ENCODE peak calls at places on chromosomes 12 and 14, in four cellular contexts. W is H1, N is IMR-90, M is H9. H is an unnamed sample.

GRCh38 chr14:90518941-90519256 is 122.1 kb downstream of the CALM1 start:
- DNase-seq in N (peak), M (peak), W (peak), H (peak)

GRCh38 chr12:11779286-11779685 is 129.8 kb downstream of the ETV6 start:
- DNase-seq in W (no peak), M (no peak), N (peak), H (no peak)

GRCh38 chr12:7984900-7985299 is 47.6 kb upstream of the FOXJ2 start:
- DNase-seq in N (no peak), M (no peak), W (no peak), H (no peak)

GRCh38 chr12:89129471-89129870 is 222.8 kb downstream of the DUSP6 start:
- DNase-seq in N (no peak), W (no peak), M (no peak), H (no peak)

GRCh38 chr14:67331368-67332125 is 28.1 kb downstream of the ATP6V1D start:
- DNase-seq in M (no peak), W (no peak), N (peak), H (no peak)

GRCh38 chr12:3207858-3208257 is 130.7 kb downstream of the TSPAN9 start:
- DNase-seq in M (peak), W (peak), N (no peak), H (peak)

GRCh38 chr14:103527408-103528157 is 1.4 kb upstream of the TRMT61A start:
- DNase-seq in M (no peak), W (no peak), N (no peak), H (no peak)

GRCh38 chr12:9378430-9378835 is 170.2 kb upstream of the PZP start:
- DNase-seq in M (peak), N (no peak), W (no peak), H (peak)

GRCh38 chr12:132637811-132638210 is 19.2 kb downstream of the P2RX2 start:
- DNase-seq in N (no peak), M (no peak), W (no peak), H (no peak)

GRCh38 chr12:58950739-58951100 is 30.4 kb upstream of the LRIG3 start:
- DNase-seq in M (no peak), N (no peak), W (no peak), H (no peak)

GRCh38 chr12:121582583-121583333 is 1.9 kb upstream of the KDM2B start:
- DNase-seq in W (peak), N (no peak), M (peak), H (peak)
- H3K4ac ChIP-seq in W (peak), N (peak), M (no peak), H (peak)

GRCh38 chr12:96986883-96987523 is 79.9 kb downstream of the NEDD1 start:
- DNase-seq in N (peak), W (no peak), M (no peak), H (peak)

GRCh38 chr12:96989916-96990315 is 82.9 kb downstream of the NEDD1 start:
- DNase-seq in N (no peak), M (peak), W (peak), H (peak)

GRCh38 chr12:96982671-96983070 is 75.6 kb downstream of the NEDD1 start:
- DNase-seq in N (no peak), W (no peak), M (no peak), H (no peak)

GRCh38 chr12:96988919-96989318 is 81.9 kb downstream of the NEDD1 start:
- DNase-seq in M (no peak), W (no peak), N (no peak), H (no peak)

DNA sequence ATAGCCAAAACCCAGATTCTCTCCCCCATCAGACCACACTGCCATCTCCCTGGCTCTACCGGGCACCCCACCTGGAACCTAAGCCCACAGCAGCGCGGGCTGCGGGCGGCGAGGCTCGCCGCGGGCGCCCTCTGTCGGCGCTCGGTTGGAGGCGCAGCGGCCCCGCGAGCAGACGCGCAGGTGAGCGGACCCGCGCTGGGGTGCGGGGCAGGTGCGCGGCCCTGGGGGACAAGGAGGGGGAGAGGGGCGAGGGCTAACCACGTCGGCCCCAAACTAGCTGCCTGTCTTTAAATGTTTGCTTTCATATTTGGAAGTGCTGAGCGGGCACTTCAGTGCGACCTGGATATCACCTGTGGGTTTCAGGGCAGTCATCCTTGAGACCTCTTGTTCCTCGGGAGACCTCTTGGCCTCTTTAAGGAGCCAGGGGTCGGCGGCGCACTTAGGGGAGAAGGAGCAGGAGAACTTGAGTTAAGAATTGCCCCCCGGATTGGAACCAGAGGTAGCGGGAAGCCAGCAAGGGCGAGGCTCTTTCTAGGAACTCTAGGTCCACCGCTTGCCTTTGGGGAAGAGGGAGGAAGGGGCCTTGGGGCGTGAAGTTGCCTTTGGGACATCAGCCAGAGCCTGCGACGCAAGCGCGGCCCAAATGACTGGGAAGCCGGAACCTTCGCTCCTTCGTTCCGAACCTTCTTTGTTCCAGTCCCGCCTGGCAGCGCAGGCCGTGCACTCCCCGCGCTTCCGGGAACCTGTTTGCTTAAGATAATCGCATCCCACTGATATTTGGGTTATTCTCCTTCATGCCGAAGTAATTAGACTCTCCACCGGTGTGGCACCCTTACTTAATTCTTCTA is 78.7 kb downstream of the NEDD1 start:
- DNase-seq in M (peak), N (no peak), W (peak), H (peak)
- H3K56ac ChIP-seq in M (no peak), N (no peak), W (no peak), H (peak)

GRCh38 chr12:5173511-5174011 is 129.9 kb downstream of the KCNA5 start:
- DNase-seq in W (no peak), N (no peak), M (no peak), H (no peak)

GRCh38 chr12:5176058-5176457 is 132.4 kb downstream of the KCNA5 start:
- DNase-seq in M (no peak), W (no peak), N (no peak), H (no peak)

GRCh38 chr12:5177096-5177495 is 133.4 kb downstream of the KCNA5 start:
- DNase-seq in W (no peak), N (no peak), M (no peak), H (no peak)

GRCh38 chr12:5172886-5173285 is 129.2 kb downstream of the KCNA5 start:
- DNase-seq in W (no peak), M (no peak), N (no peak), H (no peak)

GRCh38 chr12:5177731-5178130 is 134.1 kb downstream of the KCNA5 start:
- DNase-seq in W (no peak), M (no peak), N (no peak), H (no peak)
- H3K4ac ChIP-seq in W (no peak), M (no peak), N (no peak), H (no peak)

DNA sequence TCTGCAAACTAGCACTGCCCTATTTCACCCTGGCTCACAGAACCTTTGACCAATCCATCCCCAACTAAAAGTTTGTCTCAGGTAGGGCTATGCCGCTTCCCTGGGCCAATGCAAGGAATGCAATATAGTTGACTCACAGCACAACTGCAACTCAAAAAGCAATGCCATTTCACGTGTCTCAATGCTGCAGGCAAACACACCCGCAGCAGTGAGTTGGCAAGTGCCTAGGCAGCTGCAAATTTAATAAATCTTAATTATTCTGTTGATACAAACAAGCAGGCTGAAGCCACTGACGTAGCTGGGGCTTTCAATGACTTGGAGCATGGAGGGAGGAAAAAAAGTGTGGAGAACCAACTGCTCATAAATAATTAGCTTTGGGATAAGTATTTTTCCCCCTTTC is 87.9 kb downstream of the SYNE3 start:
- DNase-seq in N (no peak), W (no peak), M (no peak), H (no peak)
- H3K56ac ChIP-seq in N (no peak), W (no peak), M (no peak), H (no peak)

GRCh38 chr12:112015938-112016337 is 2.7 kb downstream of the ERP29 start:
- DNase-seq in W (no peak), N (no peak), M (no peak), H (no peak)
- H3K4ac ChIP-seq in W (no peak), N (no peak), M (no peak), H (no peak)

DNA sequence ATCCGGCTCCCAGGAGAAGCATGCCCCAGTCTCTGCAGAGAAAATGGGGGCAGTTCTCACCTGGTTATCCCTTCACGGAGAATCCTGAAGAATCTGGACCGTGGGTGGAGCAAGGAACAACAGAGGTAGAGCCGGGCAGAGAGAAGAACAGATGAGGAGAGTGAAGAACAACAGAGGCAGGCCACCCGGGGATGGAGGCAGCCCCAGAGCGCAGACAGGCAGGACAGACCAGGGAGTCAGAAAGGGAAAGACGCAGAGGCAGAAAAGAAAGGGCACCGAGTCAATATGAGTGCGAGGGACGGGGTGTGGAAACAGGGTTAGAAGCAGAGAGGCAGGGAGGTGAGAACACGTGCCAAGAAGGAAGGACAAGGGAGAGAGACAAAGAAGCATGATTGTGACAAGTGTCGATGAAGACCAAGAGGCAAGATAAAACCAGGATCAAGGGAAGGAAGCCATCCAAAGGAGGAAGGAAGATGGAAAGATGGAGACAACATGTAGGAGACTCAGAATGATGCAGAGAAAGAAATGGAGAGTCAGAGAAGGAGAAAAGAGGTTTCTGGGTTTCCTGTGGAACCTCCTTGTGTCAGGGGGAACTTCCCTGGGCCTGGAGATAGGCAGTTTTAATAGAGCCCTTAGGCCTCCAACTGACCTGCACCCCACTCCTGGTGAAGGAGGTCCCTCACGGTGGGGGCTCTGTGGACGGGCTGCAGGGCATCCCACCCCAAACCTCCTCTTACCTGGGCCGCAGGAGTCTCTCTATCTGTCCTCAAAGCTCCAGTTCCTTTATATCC is at the start of gene MYH6:
- DNase-seq in M (no peak), W (no peak), N (no peak), H (no peak)
- H3K56ac ChIP-seq in M (no peak), W (no peak), N (no peak), H (no peak)

DNA sequence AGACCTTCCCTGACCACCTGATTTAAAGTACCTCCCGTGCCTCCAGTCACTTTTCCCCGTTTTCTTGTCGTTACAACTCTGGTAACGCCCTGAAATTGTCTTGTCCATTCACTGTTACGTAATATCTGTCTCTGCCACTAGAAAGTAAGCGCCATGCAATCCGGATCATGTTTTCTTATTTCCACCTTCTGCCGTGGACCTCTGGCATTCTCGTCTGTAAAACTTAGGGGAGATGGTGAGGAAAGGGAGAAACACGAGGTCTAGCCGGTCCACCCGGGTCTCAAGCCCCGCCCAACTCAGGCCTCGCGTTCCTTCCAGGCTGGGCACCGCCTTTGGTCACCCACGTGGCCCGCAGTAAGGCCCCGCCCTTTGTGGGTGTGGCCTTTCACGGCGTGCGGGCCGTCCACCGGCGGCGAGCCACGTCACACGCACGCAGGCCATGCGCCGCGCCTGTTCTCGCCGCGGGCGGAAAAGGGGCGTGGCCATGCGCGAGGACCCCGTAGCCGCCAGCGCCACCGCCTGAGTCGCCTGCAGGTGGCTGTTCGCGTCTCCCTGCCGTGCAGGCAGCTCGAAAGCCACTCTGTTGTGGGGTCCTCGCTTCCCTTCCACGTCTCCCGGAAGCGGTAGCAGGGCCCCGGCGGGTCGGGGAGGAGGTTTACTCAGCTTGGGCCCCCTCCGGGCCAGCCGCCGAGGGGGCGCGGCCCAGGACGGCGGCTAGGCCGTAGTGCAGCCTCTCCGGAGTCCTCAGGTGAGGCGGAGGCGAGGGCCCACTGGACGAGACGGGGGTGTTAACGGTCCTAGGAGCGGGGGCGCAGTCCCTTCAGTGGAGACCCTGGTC is at the start of gene GOLGA5:
- DNase-seq in N (peak), M (peak), W (peak), H (peak)
- H3K4ac ChIP-seq in N (peak), M (no peak), W (no peak), H (peak)